ENCODE peak calls at places on chromosomes 7 and 10, in ten cellular contexts. One of them, this sample, is unnamed.
A peak's percentile ranks its signal among the peaks of the same experiment; 100 is the strongest.

GRCh38 chr10:83617692-83618325 is 521.5 kb upstream of the GHITM start:
- DNase-seq in tibial artery: no peak
- DNase-seq in RWPE1: no peak
- DNase-seq in esophagus muscularis mucosa: no peak
- DNase-seq in dorsolateral prefrontal cortex: no peak
- DNase-seq in neuronal stem cell: no peak
- DNase-seq in GM23248: no peak
- DNase-seq in esophagus squamous epithelium: no peak
- DNase-seq in mesenchymal stem cell: peak; percentile 10
- DNase-seq in ovary: no peak
- DNase-seq in this sample: no peak

GRCh38 chr10:50275650-50276235 is 24.4 kb upstream of the ASAH2 start:
- DNase-seq in tibial artery: peak; percentile 34
- DNase-seq in RWPE1: peak; percentile 11
- DNase-seq in esophagus muscularis mucosa: peak; percentile 86
- DNase-seq in dorsolateral prefrontal cortex: peak; percentile 60
- DNase-seq in neuronal stem cell: peak; percentile 14
- DNase-seq in GM23248: peak; percentile 47
- DNase-seq in esophagus squamous epithelium: no peak
- DNase-seq in mesenchymal stem cell: peak; percentile 10
- DNase-seq in ovary: peak; percentile 32
- DNase-seq in this sample: no peak

GRCh38 chr7:132760241-132760616 is 184.0 kb upstream of the PLXNA4 start:
- DNase-seq in tibial artery: no peak
- DNase-seq in RWPE1: no peak
- DNase-seq in esophagus muscularis mucosa: no peak
- DNase-seq in dorsolateral prefrontal cortex: no peak
- DNase-seq in neuronal stem cell: no peak
- DNase-seq in GM23248: peak; percentile 29
- DNase-seq in esophagus squamous epithelium: no peak
- DNase-seq in mesenchymal stem cell: no peak
- DNase-seq in ovary: no peak
- DNase-seq in this sample: no peak

GRCh38 chr7:127783267-127783559 is 131.2 kb downstream of the SND1 start:
- DNase-seq in tibial artery: no peak
- DNase-seq in RWPE1: no peak
- DNase-seq in esophagus muscularis mucosa: no peak
- DNase-seq in dorsolateral prefrontal cortex: no peak
- DNase-seq in neuronal stem cell: no peak
- DNase-seq in GM23248: no peak
- DNase-seq in esophagus squamous epithelium: no peak
- DNase-seq in mesenchymal stem cell: no peak
- DNase-seq in ovary: no peak
- DNase-seq in this sample: no peak

GRCh38 chr10:54940418-54940817 is 139.4 kb upstream of the PCDH15 start:
- DNase-seq in tibial artery: no peak
- DNase-seq in RWPE1: no peak
- DNase-seq in esophagus muscularis mucosa: no peak
- DNase-seq in dorsolateral prefrontal cortex: no peak
- DNase-seq in neuronal stem cell: no peak
- DNase-seq in GM23248: no peak
- DNase-seq in esophagus squamous epithelium: no peak
- DNase-seq in mesenchymal stem cell: no peak
- DNase-seq in ovary: no peak
- DNase-seq in this sample: no peak

GRCh38 chr7:157446322-157446721 is 109.5 kb downstream of the DNAJB6 start:
- DNase-seq in tibial artery: no peak
- DNase-seq in RWPE1: no peak
- DNase-seq in esophagus muscularis mucosa: no peak
- DNase-seq in dorsolateral prefrontal cortex: no peak
- DNase-seq in neuronal stem cell: no peak
- DNase-seq in GM23248: no peak
- DNase-seq in esophagus squamous epithelium: no peak
- DNase-seq in mesenchymal stem cell: no peak
- DNase-seq in ovary: peak; percentile 4
- DNase-seq in this sample: no peak

GRCh38 chr10:30499816-30500215 is 65.8 kb downstream of the MAP3K8 start:
- DNase-seq in tibial artery: no peak
- DNase-seq in RWPE1: no peak
- DNase-seq in esophagus muscularis mucosa: no peak
- DNase-seq in dorsolateral prefrontal cortex: no peak
- DNase-seq in neuronal stem cell: no peak
- DNase-seq in GM23248: no peak
- DNase-seq in esophagus squamous epithelium: no peak
- DNase-seq in mesenchymal stem cell: no peak
- DNase-seq in ovary: no peak
- DNase-seq in this sample: no peak

GRCh38 chr7:158724658-158725505 is 20.3 kb upstream of the NCAPG2 start:
- DNase-seq in tibial artery: no peak
- DNase-seq in RWPE1: no peak
- DNase-seq in esophagus muscularis mucosa: no peak
- DNase-seq in dorsolateral prefrontal cortex: no peak
- DNase-seq in neuronal stem cell: no peak
- DNase-seq in GM23248: no peak
- DNase-seq in esophagus squamous epithelium: no peak
- DNase-seq in mesenchymal stem cell: no peak
- DNase-seq in ovary: no peak
- DNase-seq in this sample: no peak

DNA sequence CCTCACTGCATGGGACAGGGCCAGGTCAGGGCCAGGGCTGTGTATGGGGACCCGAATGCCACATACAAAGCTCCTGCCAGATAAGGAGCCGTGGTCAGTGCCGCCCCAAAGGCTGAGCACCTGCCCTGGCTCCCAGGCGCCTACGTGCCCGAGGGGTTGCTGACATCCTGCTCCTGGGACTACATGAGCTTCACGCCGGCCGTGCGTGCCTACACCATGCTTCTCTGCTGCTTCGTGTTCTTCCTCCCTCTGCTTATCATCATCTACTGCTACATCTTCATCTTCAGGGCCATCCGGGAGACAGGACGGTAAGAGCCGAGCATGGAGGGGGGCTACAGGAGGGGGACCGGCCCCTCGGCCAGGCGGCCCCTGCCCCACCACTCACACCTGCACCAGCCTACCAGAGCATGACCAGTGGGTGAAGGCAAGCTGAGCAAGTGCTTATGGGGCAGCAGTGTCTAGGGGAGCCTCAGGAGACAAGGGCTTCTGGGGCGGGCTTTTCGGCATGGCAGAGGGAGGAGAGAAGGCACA is 4.9 kb downstream of the OPN4 start:
- DNase-seq in tibial artery: peak; percentile 15
- DNase-seq in RWPE1: no peak
- DNase-seq in esophagus muscularis mucosa: no peak
- DNase-seq in dorsolateral prefrontal cortex: peak; percentile 19
- DNase-seq in neuronal stem cell: no peak
- DNase-seq in GM23248: no peak
- DNase-seq in esophagus squamous epithelium: no peak
- DNase-seq in mesenchymal stem cell: no peak
- DNase-seq in ovary: no peak
- DNase-seq in this sample: no peak
- H3K27ac ChIP-seq in tibial artery: no peak overlapping the region
- H3K27ac ChIP-seq in RWPE1: no peak overlapping the region
- H3K27ac ChIP-seq in esophagus muscularis mucosa: no peak overlapping the region
- H3K27ac ChIP-seq in dorsolateral prefrontal cortex: no peak overlapping the region
- H3K27ac ChIP-seq in neuronal stem cell: no peak overlapping the region
- H3K27ac ChIP-seq in GM23248: no peak overlapping the region
- H3K27ac ChIP-seq in esophagus squamous epithelium: no peak overlapping the region
- H3K27ac ChIP-seq in mesenchymal stem cell: no peak overlapping the region
- H3K27ac ChIP-seq in ovary: no peak overlapping the region
- H3K27ac ChIP-seq in this sample: no peak overlapping the region

GRCh38 chr10:71743866-71744265 is 24.3 kb upstream of the C10orf105 start:
- DNase-seq in tibial artery: no peak
- DNase-seq in RWPE1: no peak
- DNase-seq in esophagus muscularis mucosa: no peak
- DNase-seq in dorsolateral prefrontal cortex: no peak
- DNase-seq in neuronal stem cell: no peak
- DNase-seq in GM23248: no peak
- DNase-seq in esophagus squamous epithelium: no peak
- DNase-seq in mesenchymal stem cell: no peak
- DNase-seq in ovary: no peak
- DNase-seq in this sample: no peak

GRCh38 chr10:71745659-71746250 is 26.2 kb upstream of the C10orf105 start:
- DNase-seq in tibial artery: no peak
- DNase-seq in RWPE1: no peak
- DNase-seq in esophagus muscularis mucosa: no peak
- DNase-seq in dorsolateral prefrontal cortex: no peak
- DNase-seq in neuronal stem cell: no peak
- DNase-seq in GM23248: no peak
- DNase-seq in esophagus squamous epithelium: no peak
- DNase-seq in mesenchymal stem cell: no peak
- DNase-seq in ovary: no peak
- DNase-seq in this sample: no peak

GRCh38 chr10:71746344-71747037 is 26.8 kb downstream of the VSIR start:
- DNase-seq in tibial artery: no peak
- DNase-seq in RWPE1: no peak
- DNase-seq in esophagus muscularis mucosa: no peak
- DNase-seq in dorsolateral prefrontal cortex: no peak
- DNase-seq in neuronal stem cell: no peak
- DNase-seq in GM23248: no peak
- DNase-seq in esophagus squamous epithelium: no peak
- DNase-seq in mesenchymal stem cell: no peak
- DNase-seq in ovary: no peak
- DNase-seq in this sample: no peak

GRCh38 chr10:71743099-71743838 is 23.7 kb upstream of the C10orf105 start:
- DNase-seq in tibial artery: no peak
- DNase-seq in RWPE1: no peak
- DNase-seq in esophagus muscularis mucosa: no peak
- DNase-seq in dorsolateral prefrontal cortex: no peak
- DNase-seq in neuronal stem cell: no peak
- DNase-seq in GM23248: no peak
- DNase-seq in esophagus squamous epithelium: no peak
- DNase-seq in mesenchymal stem cell: no peak
- DNase-seq in ovary: no peak
- DNase-seq in this sample: no peak

GRCh38 chr10:71744897-71745658 is 25.5 kb upstream of the C10orf105 start:
- DNase-seq in tibial artery: no peak
- DNase-seq in RWPE1: no peak
- DNase-seq in esophagus muscularis mucosa: no peak
- DNase-seq in dorsolateral prefrontal cortex: no peak
- DNase-seq in neuronal stem cell: no peak
- DNase-seq in GM23248: no peak
- DNase-seq in esophagus squamous epithelium: no peak
- DNase-seq in mesenchymal stem cell: no peak
- DNase-seq in ovary: no peak
- DNase-seq in this sample: no peak
- H3K27ac ChIP-seq in tibial artery: no peak overlapping the region
- H3K27ac ChIP-seq in RWPE1: no peak overlapping the region
- H3K27ac ChIP-seq in esophagus muscularis mucosa: no peak overlapping the region
- H3K27ac ChIP-seq in dorsolateral prefrontal cortex: no peak overlapping the region
- H3K27ac ChIP-seq in neuronal stem cell: no peak overlapping the region
- H3K27ac ChIP-seq in GM23248: no peak overlapping the region
- H3K27ac ChIP-seq in esophagus squamous epithelium: peak overlapping the region; percentile 91
- H3K27ac ChIP-seq in mesenchymal stem cell: no peak overlapping the region
- H3K27ac ChIP-seq in ovary: no peak overlapping the region
- H3K27ac ChIP-seq in this sample: no peak overlapping the region

GRCh38 chr7:519974-520458 is 370 bp upstream of the PDGFA start:
- DNase-seq in tibial artery: no peak
- DNase-seq in RWPE1: peak; percentile 55
- DNase-seq in esophagus muscularis mucosa: no peak
- DNase-seq in dorsolateral prefrontal cortex: peak; percentile 52
- DNase-seq in neuronal stem cell: no peak
- DNase-seq in GM23248: peak; percentile 83
- DNase-seq in esophagus squamous epithelium: no peak
- DNase-seq in mesenchymal stem cell: peak; percentile 80
- DNase-seq in ovary: no peak
- DNase-seq in this sample: peak; percentile 73

GRCh38 chr7:522938-523289 is 3.3 kb upstream of the PDGFA start:
- DNase-seq in tibial artery: no peak
- DNase-seq in RWPE1: no peak
- DNase-seq in esophagus muscularis mucosa: no peak
- DNase-seq in dorsolateral prefrontal cortex: no peak
- DNase-seq in neuronal stem cell: no peak
- DNase-seq in GM23248: no peak
- DNase-seq in esophagus squamous epithelium: no peak
- DNase-seq in mesenchymal stem cell: no peak
- DNase-seq in ovary: no peak
- DNase-seq in this sample: no peak

GRCh38 chr7:520503-521161 is 986 bp upstream of the PDGFA start:
- DNase-seq in tibial artery: no peak
- DNase-seq in RWPE1: no peak
- DNase-seq in esophagus muscularis mucosa: no peak
- DNase-seq in dorsolateral prefrontal cortex: no peak
- DNase-seq in neuronal stem cell: no peak
- DNase-seq in GM23248: peak; percentile 56
- DNase-seq in esophagus squamous epithelium: no peak
- DNase-seq in mesenchymal stem cell: peak; percentile 54
- DNase-seq in ovary: no peak
- DNase-seq in this sample: no peak

GRCh38 chr7:522071-522937 is 2.7 kb upstream of the PDGFA start:
- DNase-seq in tibial artery: peak; percentile 53
- DNase-seq in RWPE1: peak; percentile 62
- DNase-seq in esophagus muscularis mucosa: no peak
- DNase-seq in dorsolateral prefrontal cortex: no peak
- DNase-seq in neuronal stem cell: no peak
- DNase-seq in GM23248: peak; percentile 60
- DNase-seq in esophagus squamous epithelium: no peak
- DNase-seq in mesenchymal stem cell: peak; percentile 73
- DNase-seq in ovary: peak; percentile 55
- DNase-seq in this sample: no peak

DNA sequence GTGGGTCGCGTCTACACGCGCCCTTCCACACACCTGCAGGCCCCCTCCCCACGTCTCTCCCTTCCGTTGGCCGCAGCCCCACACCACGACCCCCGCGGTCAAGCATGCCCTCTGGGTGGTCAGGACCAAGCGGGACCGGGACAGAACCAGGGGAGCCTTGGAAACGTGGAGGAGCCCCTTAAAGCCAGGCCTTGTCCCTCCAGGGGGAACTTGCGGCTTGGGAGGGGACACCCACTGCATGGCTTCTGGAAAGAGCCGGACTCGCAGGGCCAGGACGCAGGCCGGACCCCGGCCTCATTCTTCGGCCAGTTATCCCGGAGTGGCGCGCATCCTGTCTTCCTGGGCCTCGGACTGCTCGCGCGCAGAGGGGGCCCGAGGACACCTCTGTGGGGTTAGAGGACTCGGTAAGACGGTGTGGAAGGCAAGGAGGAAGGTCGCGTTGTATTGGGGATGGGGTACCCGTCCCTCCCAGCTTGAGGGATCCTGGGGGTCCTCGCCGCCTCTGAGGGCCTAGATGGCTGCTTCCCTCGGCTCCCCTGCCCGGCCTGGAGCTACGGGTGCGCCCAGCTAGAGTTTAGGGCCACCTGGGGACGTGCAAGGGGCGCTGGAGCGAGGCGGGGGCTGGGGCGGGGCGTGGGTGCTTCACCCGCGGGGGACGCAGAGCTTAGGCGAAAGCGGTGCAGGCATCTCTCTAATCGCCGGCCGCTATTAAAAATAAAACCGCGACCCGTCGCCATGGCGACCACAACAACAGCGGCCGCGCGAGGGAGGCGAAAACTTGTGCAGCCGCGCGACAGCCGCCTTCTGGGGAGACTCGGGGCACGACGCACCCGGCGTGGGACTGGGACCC is 1.8 kb upstream of the PDGFA start:
- DNase-seq in tibial artery: peak; percentile 52
- DNase-seq in RWPE1: no peak
- DNase-seq in esophagus muscularis mucosa: no peak
- DNase-seq in dorsolateral prefrontal cortex: no peak
- DNase-seq in neuronal stem cell: no peak
- DNase-seq in GM23248: peak; percentile 67
- DNase-seq in esophagus squamous epithelium: no peak
- DNase-seq in mesenchymal stem cell: peak; percentile 81
- DNase-seq in ovary: peak; percentile 57
- DNase-seq in this sample: no peak
- H3K27ac ChIP-seq in tibial artery: peak overlapping the region; percentile 99
- H3K27ac ChIP-seq in RWPE1: peak overlapping the region; percentile 98
- H3K27ac ChIP-seq in esophagus muscularis mucosa: peak overlapping the region; percentile 17
- H3K27ac ChIP-seq in dorsolateral prefrontal cortex: no peak overlapping the region
- H3K27ac ChIP-seq in neuronal stem cell: no peak overlapping the region
- H3K27ac ChIP-seq in GM23248: no peak overlapping the region
- H3K27ac ChIP-seq in esophagus squamous epithelium: no peak overlapping the region
- H3K27ac ChIP-seq in mesenchymal stem cell: no peak overlapping the region
- H3K27ac ChIP-seq in ovary: no peak overlapping the region
- H3K27ac ChIP-seq in this sample: no peak overlapping the region

GRCh38 chr7:24718431-24718831 is 38.8 kb downstream of the GSDME start:
- DNase-seq in tibial artery: no peak
- DNase-seq in RWPE1: no peak
- DNase-seq in esophagus muscularis mucosa: peak; percentile 72
- DNase-seq in dorsolateral prefrontal cortex: no peak
- DNase-seq in neuronal stem cell: no peak
- DNase-seq in GM23248: no peak
- DNase-seq in esophagus squamous epithelium: no peak
- DNase-seq in mesenchymal stem cell: no peak
- DNase-seq in ovary: no peak
- DNase-seq in this sample: no peak

GRCh38 chr7:24722386-24723177 is 34.7 kb downstream of the GSDME start:
- DNase-seq in tibial artery: no peak
- DNase-seq in RWPE1: no peak
- DNase-seq in esophagus muscularis mucosa: peak; percentile 80
- DNase-seq in dorsolateral prefrontal cortex: no peak
- DNase-seq in neuronal stem cell: peak; percentile 29
- DNase-seq in GM23248: peak; percentile 49
- DNase-seq in esophagus squamous epithelium: no peak
- DNase-seq in mesenchymal stem cell: peak; percentile 47
- DNase-seq in ovary: no peak
- DNase-seq in this sample: peak; percentile 29

GRCh38 chr7:24718977-24719491 is 38.2 kb downstream of the GSDME start:
- DNase-seq in tibial artery: no peak
- DNase-seq in RWPE1: no peak
- DNase-seq in esophagus muscularis mucosa: peak; percentile 53
- DNase-seq in dorsolateral prefrontal cortex: no peak
- DNase-seq in neuronal stem cell: no peak
- DNase-seq in GM23248: no peak
- DNase-seq in esophagus squamous epithelium: no peak
- DNase-seq in mesenchymal stem cell: no peak
- DNase-seq in ovary: no peak
- DNase-seq in this sample: no peak

GRCh38 chr7:24721378-24722030 is 35.8 kb downstream of the GSDME start:
- DNase-seq in tibial artery: no peak
- DNase-seq in RWPE1: peak; percentile 62
- DNase-seq in esophagus muscularis mucosa: no peak
- DNase-seq in dorsolateral prefrontal cortex: no peak
- DNase-seq in neuronal stem cell: no peak
- DNase-seq in GM23248: no peak
- DNase-seq in esophagus squamous epithelium: no peak
- DNase-seq in mesenchymal stem cell: no peak
- DNase-seq in ovary: no peak
- DNase-seq in this sample: no peak

DNA sequence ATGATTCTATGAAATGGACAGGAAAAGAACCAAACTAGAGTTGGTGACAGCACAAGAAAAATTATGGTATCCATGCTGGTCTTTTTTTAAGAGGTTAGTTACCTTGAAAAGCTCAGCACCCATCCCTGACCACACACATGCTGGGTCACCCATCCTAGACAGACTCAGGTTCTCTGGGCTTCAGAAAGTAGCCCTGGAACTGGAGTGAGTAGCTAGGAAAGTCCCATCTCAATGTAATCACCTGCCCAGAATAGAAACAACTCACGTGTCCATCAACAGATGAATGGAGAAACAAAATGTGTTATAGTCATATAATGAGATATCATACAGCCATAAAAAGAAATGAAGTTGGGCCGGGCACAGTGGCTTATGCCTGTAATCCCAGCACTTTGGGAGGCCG is 37.0 kb downstream of the GSDME start:
- DNase-seq in tibial artery: no peak
- DNase-seq in RWPE1: no peak
- DNase-seq in esophagus muscularis mucosa: no peak
- DNase-seq in dorsolateral prefrontal cortex: no peak
- DNase-seq in neuronal stem cell: no peak
- DNase-seq in GM23248: no peak
- DNase-seq in esophagus squamous epithelium: no peak
- DNase-seq in mesenchymal stem cell: no peak
- DNase-seq in ovary: no peak
- DNase-seq in this sample: no peak
- H3K27ac ChIP-seq in tibial artery: no peak overlapping the region
- H3K27ac ChIP-seq in RWPE1: no peak overlapping the region
- H3K27ac ChIP-seq in esophagus muscularis mucosa: no peak overlapping the region
- H3K27ac ChIP-seq in dorsolateral prefrontal cortex: no peak overlapping the region
- H3K27ac ChIP-seq in neuronal stem cell: no peak overlapping the region
- H3K27ac ChIP-seq in GM23248: no peak overlapping the region
- H3K27ac ChIP-seq in esophagus squamous epithelium: no peak overlapping the region
- H3K27ac ChIP-seq in mesenchymal stem cell: no peak overlapping the region
- H3K27ac ChIP-seq in ovary: no peak overlapping the region
- H3K27ac ChIP-seq in this sample: no peak overlapping the region

This sample was measured in substantia nigra.